ENCODE peak calls at places on chromosomes 11 and 22, in nine cellular contexts. P is cardiac fibroblast, J is thoracic aorta, N is tibial artery, R is AG04450, V is neuronal stem cell, Q is cardiac muscle cell, H is MM.1S, T is tibial nerve. Y is an unnamed sample.

GRCh38 chr11:122179966-122180365 is 64.0 kb upstream of the BLID start:
- DNase-seq in P (no peak), J (no peak), N (no peak), R (no peak), V (no peak), Q (no peak), H (no peak), T (no peak), Y (no peak)

GRCh38 chr11:117823294-117823940 is 1.1 kb downstream of the FXYD2 start:
- DNase-seq in P (no peak), J (no peak), N (no peak), R (no peak), V (no peak), Q (no peak), H (no peak), T (no peak), Y (no peak)

GRCh38 chr22:23752750-23753149 is 1.5 kb downstream of the VPREB3 start:
- DNase-seq in P (no peak), J (no peak), N (no peak), R (no peak), V (no peak), Q (no peak), H (no peak), T (no peak), Y (no peak)

GRCh38 chr11:126925321-126926093 is 75.1 kb downstream of the KIRREL3 start:
- DNase-seq in P (no peak), J (no peak), N (no peak), R (no peak), V (no peak), Q (no peak), H (no peak), T (no peak), Y (peak; percentile 65)

GRCh38 chr11:117144477-117145392 is 648 bp downstream of the PAFAH1B2 start:
- DNase-seq in P (peak; percentile 78), J (peak; percentile 47), N (peak; percentile 66), R (peak; percentile 56), V (peak; percentile 3), Q (peak; percentile 78), H (peak; percentile 47), T (peak; percentile 47), Y (peak; percentile 73)

GRCh38 chr11:31160504-31161422 is 208.8 kb downstream of the DCDC1 start:
- DNase-seq in P (no peak), J (no peak), N (no peak), R (no peak), V (peak; percentile 8), Q (no peak), H (peak; percentile 15), T (no peak), Y (no peak)

GRCh38 chr11:16226245-16226644 is 130.1 kb downstream of the SOX6 start:
- DNase-seq in P (peak; percentile 41), J (no peak), N (no peak), R (no peak), V (no peak), Q (peak; percentile 44), H (peak; percentile 36), T (no peak), Y (peak; percentile 31)

GRCh38 chr11:46868912-46869311 is 22.8 kb upstream of the CKAP5 start:
- DNase-seq in P (no peak), J (no peak), N (no peak), R (no peak), V (no peak), Q (no peak), H (no peak), T (no peak), Y (no peak)

GRCh38 chr11:125932301-125932700 is 13.5 kb upstream of the VSIG10L2 start:
- DNase-seq in P (no peak), J (no peak), N (no peak), R (no peak), V (no peak), Q (no peak), H (no peak), T (no peak), Y (no peak)

GRCh38 chr11:111524056-111524455 is 9.5 kb downstream of the HOATZ start:
- DNase-seq in P (no peak), J (no peak), N (no peak), R (no peak), V (no peak), Q (no peak), H (no peak), T (no peak), Y (no peak)

GRCh38 chr11:12449961-12450715 is 72.8 kb downstream of the PARVA start:
- DNase-seq in P (no peak), J (no peak), N (no peak), R (no peak), V (no peak), Q (no peak), H (no peak), T (no peak), Y (peak; percentile 36)

GRCh38 chr11:70328556-70328955 is 58.1 kb downstream of the PPFIA1 start:
- DNase-seq in P (no peak), J (no peak), N (no peak), R (no peak), V (no peak), Q (no peak), H (no peak), T (no peak), Y (no peak)

GRCh38 chr11:7353100-7353499 is 101.4 kb downstream of the SYT9 start:
- DNase-seq in P (peak; percentile 30), J (no peak), N (no peak), R (no peak), V (no peak), Q (peak; percentile 26), H (peak; percentile 48), T (peak; percentile 11), Y (no peak)

GRCh38 chr11:69873166-69874077 is 54.2 kb upstream of the FGF3 start:
- DNase-seq in P (no peak), J (no peak), N (no peak), R (no peak), V (no peak), Q (no peak), H (no peak), T (no peak), Y (no peak)

GRCh38 chr11:2694995-2695939 is 4.5 kb downstream of the KCNQ1OT1 start:
- DNase-seq in P (no peak), J (no peak), N (peak; percentile 8), R (no peak), V (no peak), Q (no peak), H (no peak), T (no peak), Y (no peak)

GRCh38 chr11:2696461-2696860 is 3.3 kb downstream of the KCNQ1OT1 start:
- DNase-seq in P (no peak), J (no peak), N (no peak), R (no peak), V (no peak), Q (no peak), H (no peak), T (no peak), Y (no peak)

GRCh38 chr11:2693271-2693833 is 6.4 kb downstream of the KCNQ1OT1 start:
- DNase-seq in P (no peak), J (no peak), N (peak; percentile 9), R (no peak), V (no peak), Q (no peak), H (no peak), T (no peak), Y (no peak)

GRCh38 chr11:2693851-2694261 is 5.9 kb downstream of the KCNQ1OT1 start:
- DNase-seq in P (no peak), J (no peak), N (peak; percentile 9), R (no peak), V (no peak), Q (no peak), H (no peak), T (no peak), Y (no peak)

GRCh38 chr11:2694495-2694894 is 5.3 kb downstream of the KCNQ1OT1 start:
- DNase-seq in P (no peak), J (no peak), N (peak; percentile 7), R (no peak), V (no peak), Q (no peak), H (no peak), T (no peak), Y (no peak)
- H3K4me3 ChIP-seq in P (no peak overlapping the region), J (no peak overlapping the region), N (no peak overlapping the region), R (no peak overlapping the region), V (no peak overlapping the region), Q (no peak overlapping the region), H (no peak overlapping the region), T (no peak overlapping the region), Y (no peak overlapping the region)

DNA sequence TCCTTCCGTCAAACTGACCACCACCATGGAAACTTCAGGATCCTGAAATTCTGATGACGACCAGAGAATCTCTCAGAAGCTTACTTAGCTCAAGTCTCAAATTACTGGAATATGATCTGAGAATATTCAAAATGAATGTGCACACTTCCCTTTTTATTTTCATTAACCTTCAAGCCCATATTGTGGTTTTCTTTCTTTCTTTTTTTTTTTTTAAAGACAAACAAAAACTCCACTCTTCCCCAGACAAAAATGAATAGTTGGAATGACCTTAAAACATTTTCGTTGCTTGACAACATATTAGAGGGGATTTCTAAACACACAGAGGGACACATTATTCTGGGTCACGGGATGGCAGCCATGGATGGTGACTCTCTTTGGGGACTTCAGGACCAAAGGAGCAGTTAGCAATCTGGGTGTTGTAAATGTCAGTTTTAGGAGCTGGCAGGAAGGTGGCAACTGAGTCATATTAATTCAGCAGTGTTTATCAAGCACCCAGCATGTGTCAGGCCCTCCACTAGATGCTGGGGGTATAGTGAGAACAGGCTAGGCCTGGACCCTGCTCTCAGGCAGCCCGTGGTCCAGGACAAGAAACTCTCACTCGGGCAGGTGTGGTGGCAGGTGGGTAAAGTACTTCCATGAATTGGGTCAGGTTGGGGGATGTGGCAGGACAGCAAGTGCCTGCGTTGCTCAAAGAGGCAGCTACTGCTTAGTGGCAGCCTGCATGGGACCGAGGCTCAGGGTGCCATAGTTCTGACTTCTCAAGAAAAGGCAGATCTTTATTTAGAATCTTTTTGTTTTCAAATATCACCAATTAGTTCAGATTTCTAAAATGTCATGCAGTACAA is 126.1 kb downstream of the HIPK3 start:
- DNase-seq in P (no peak), J (no peak), N (no peak), R (no peak), V (no peak), Q (no peak), H (no peak), T (no peak), Y (no peak)
- H3K4me3 ChIP-seq in P (no peak overlapping the region), J (no peak overlapping the region), N (no peak overlapping the region), R (no peak overlapping the region), V (no peak overlapping the region), Q (no peak overlapping the region), H (no peak overlapping the region), T (no peak overlapping the region), Y (no peak overlapping the region)

GRCh38 chr11:1390603-1391164 is 950 bp downstream of the BRSK2 start:
- DNase-seq in P (no peak), J (no peak), N (no peak), R (no peak), V (no peak), Q (peak; percentile 83), H (no peak), T (no peak), Y (no peak)
- H3K4me3 ChIP-seq in P (no peak overlapping the region), J (peak overlapping the region; percentile 51), N (no peak overlapping the region), R (no peak overlapping the region), V (peak overlapping the region; percentile 94), Q (no peak overlapping the region), H (no peak overlapping the region), T (peak overlapping the region; percentile 15), Y (no peak overlapping the region)

DNA sequence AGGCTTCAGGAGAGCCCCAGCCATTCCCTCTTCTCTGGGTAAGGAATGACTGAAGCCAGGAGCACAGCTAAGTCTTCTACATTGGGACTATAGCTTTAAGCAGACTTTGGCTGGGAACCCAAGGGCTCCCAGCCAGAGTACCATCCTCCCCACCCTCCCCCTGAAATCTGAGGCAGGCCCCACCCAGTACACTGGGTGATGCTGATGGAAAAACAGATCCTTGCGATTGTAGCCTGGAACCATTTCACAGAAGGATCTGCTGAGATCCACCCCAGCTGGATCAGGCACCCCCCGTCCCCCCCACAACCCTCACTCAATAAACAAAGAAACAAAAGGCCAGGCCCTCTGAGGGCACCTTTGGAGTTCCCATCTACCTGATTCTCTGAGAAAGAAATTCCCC is 39.8 kb downstream of the IL18BP start:
- DNase-seq in P (peak; percentile 82), J (no peak), N (peak; percentile 78), R (peak; percentile 48), V (no peak), Q (no peak), H (no peak), T (peak; percentile 71), Y (peak; percentile 75)
- H3K4me3 ChIP-seq in P (peak overlapping the region; percentile 68), J (peak overlapping the region; percentile 75), N (peak overlapping the region; percentile 54), R (peak overlapping the region; percentile 88), V (no peak overlapping the region), Q (peak overlapping the region; percentile 65), H (no peak overlapping the region), T (peak overlapping the region; percentile 60), Y (peak overlapping the region; percentile 73)